ENCODE peak calls at places on chromosomes 7 and 10, in ten cellular contexts. B, C, Z, E, Q, P, F, Y, J and R are unnamed samples.

GRCh38 chr7:108659867-108660266 is 90.2 kb downstream of the DNAJB9 start:
- DNase-seq in B (no peak), C (no peak), Z (no peak), E (no peak), Q (no peak), P (no peak), F (no peak), Y (no peak), J (no peak), R (no peak)

GRCh38 chr7:57403601-57404342 is 46.2 kb upstream of the ZNF716 start:
- DNase-seq in B (peak), C (no peak), Z (no peak), E (no peak), Q (no peak), P (no peak), F (no peak), Y (no peak), J (no peak), R (peak)

GRCh38 chr10:92382631-92383030 is 91.7 kb downstream of the MARCHF5 start:
- DNase-seq in B (no peak), C (no peak), Z (no peak), E (no peak), Q (no peak), P (no peak), F (no peak), Y (no peak), J (no peak), R (no peak)

GRCh38 chr7:22351329-22351692 is 5.6 kb downstream of the RAPGEF5 start:
- DNase-seq in B (no peak), C (peak), Z (no peak), E (no peak), Q (no peak), P (no peak), F (no peak), Y (no peak), J (no peak), R (no peak)

GRCh38 chr7:54060643-54061042 is 481.5 kb upstream of the VSTM2A start:
- DNase-seq in B (no peak), C (no peak), Z (no peak), E (no peak), Q (no peak), P (no peak), F (no peak), Y (no peak), J (no peak), R (no peak)

GRCh38 chr7:80443336-80443735 is 68.5 kb downstream of the GNAT3 start:
- DNase-seq in B (no peak), C (no peak), Z (peak), E (peak), Q (no peak), P (no peak), F (no peak), Y (no peak), J (no peak), R (no peak)

GRCh38 chr7:130263130-130263529 is 3.5 kb upstream of the CPA2 start:
- DNase-seq in B (no peak), C (no peak), Z (no peak), E (no peak), Q (no peak), P (no peak), F (no peak), Y (no peak), J (no peak), R (no peak)

GRCh38 chr7:42671627-42672026 is 240.2 kb downstream of the C7orf25 start:
- DNase-seq in B (no peak), C (no peak), Z (peak), E (peak), Q (no peak), P (peak), F (peak), Y (peak), J (no peak), R (no peak)

GRCh38 chr7:131202451-131202850 is 125.2 kb upstream of the MKLN1 start:
- DNase-seq in B (no peak), C (no peak), Z (no peak), E (no peak), Q (no peak), P (no peak), F (no peak), Y (no peak), J (no peak), R (no peak)

GRCh38 chr7:25260862-25261454 is 32.7 kb upstream of the NPVF start:
- DNase-seq in B (no peak), C (peak), Z (peak), E (peak), Q (no peak), P (peak), F (peak), Y (peak), J (peak), R (no peak)

GRCh38 chr10:35690534-35690933 is 48.4 kb upstream of the FZD8 start:
- DNase-seq in B (no peak), C (no peak), Z (no peak), E (no peak), Q (no peak), P (no peak), F (no peak), Y (no peak), J (no peak), R (no peak)

GRCh38 chr7:144024213-144024612 is 24.1 kb downstream of the OR6B1 start:
- DNase-seq in B (no peak), C (no peak), Z (no peak), E (no peak), Q (no peak), P (no peak), F (no peak), Y (no peak), J (no peak), R (no peak)
- H3K4me3 ChIP-seq in B (no peak), C (no peak), Z (no peak), E (no peak), Q (no peak), P (no peak), F (no peak), Y (no peak), J (no peak), R (no peak)

DNA sequence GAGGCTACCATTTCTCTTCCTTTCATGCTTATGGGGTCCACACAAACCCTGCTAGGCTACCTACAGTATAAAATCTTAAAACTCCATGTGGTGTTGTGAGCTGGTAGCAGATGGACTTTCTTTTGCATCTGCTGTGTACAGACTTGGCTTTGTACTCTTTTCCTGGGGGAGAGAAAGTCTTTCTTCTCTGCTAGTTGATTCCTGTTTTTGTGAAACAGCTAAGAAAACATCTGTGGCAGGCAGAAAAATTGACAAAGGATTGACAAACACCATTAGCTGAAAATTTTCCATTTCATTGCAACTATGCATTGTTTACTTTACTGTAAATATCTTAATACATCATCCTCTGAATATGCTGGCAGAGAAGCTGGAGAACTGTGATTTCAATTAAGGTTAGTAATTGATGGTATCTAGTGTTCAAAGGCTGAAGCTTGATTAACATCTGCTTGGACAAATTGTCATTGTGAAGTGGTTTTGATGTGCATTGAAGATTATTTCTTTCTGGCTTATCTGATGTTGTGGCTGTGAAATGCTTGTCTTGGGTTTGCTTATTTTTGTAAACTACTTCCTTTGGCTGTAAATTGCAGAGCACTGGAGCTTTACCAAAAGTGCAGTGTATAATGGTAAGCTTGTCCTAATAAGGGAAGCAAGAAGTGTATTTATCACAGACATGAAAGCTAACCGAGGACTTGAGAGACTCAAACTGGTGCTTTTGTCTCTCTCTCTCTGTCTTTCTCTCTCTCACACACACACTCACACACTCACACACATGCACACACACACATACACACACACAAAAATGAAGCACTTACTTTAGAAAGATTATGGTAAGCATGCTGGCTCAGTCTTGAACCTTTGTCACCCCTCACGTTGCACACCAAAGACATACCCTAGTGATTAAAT is at the start of gene FOXP2:
- DNase-seq in B (no peak), C (peak), Z (peak), E (peak), Q (no peak), P (peak), F (peak), Y (peak), J (peak), R (no peak)
- H3K4me3 ChIP-seq in B (peak), C (no peak), Z (peak), E (peak), Q (no peak), P (peak), F (peak), Y (no peak), J (peak), R (peak)

DNA sequence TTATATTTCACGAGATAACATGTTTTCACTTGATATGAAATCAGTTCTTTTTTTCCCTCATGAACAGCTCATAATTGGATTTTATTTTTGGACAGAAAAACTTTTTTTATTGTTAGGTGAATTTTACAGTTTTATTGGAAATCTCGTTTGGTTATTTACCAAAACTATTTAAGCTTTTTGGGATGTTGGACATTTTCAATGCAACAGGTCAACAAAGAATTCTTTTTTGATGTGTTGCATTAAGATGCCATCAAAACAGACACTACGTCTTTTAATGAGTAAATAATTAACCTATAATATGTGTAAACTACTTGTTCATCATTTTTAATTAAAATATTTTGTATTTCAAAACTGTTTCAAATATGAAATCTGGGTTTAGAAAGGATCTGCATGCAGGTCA is 5.3 kb downstream of the KMT2E start:
- DNase-seq in B (no peak), C (no peak), Z (no peak), E (no peak), Q (no peak), P (no peak), F (no peak), Y (no peak), J (no peak), R (no peak)
- H3K4me3 ChIP-seq in B (no peak), C (peak), Z (no peak), E (no peak), Q (no peak), P (no peak), F (no peak), Y (no peak), J (no peak), R (no peak)

GRCh38 chr10:78547397-78547796 is 513.7 kb downstream of the RPS24 start:
- DNase-seq in B (no peak), C (no peak), Z (no peak), E (no peak), Q (no peak), P (no peak), F (no peak), Y (no peak), J (no peak), R (no peak)

GRCh38 chr10:78547905-78548304 is 514.2 kb downstream of the RPS24 start:
- DNase-seq in B (no peak), C (no peak), Z (no peak), E (no peak), Q (no peak), P (no peak), F (no peak), Y (no peak), J (no peak), R (no peak)

GRCh38 chr10:78543749-78544446 is 510.2 kb downstream of the RPS24 start:
- DNase-seq in B (peak), C (no peak), Z (peak), E (peak), Q (no peak), P (peak), F (peak), Y (peak), J (no peak), R (no peak)

GRCh38 chr10:78544447-78545085 is 510.9 kb downstream of the RPS24 start:
- DNase-seq in B (no peak), C (no peak), Z (peak), E (no peak), Q (no peak), P (no peak), F (no peak), Y (no peak), J (no peak), R (no peak)

DNA sequence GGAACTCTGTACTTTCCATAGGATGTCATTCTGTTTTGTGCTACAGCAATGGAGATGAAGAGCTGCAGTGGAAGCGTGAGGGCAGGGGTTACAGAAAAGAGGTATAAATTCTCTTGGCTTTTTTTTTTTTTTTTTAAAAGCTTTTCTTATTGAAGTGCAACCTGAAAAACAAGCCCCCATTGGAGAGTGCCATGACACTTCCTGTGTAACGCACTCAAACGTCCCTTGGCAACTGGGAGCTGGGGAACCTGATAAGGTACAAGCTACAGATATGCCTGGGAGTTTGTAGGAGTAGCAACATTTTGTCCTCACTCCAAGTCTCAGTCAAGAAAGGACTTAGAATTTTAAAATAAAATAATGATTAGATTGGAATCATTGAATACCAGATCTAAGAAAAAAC is 512.1 kb downstream of the RPS24 start:
- DNase-seq in B (no peak), C (no peak), Z (peak), E (no peak), Q (no peak), P (no peak), F (no peak), Y (no peak), J (no peak), R (no peak)
- H3K4me3 ChIP-seq in B (no peak), C (no peak), Z (no peak), E (no peak), Q (no peak), P (no peak), F (no peak), Y (no peak), J (no peak), R (no peak)

DNA sequence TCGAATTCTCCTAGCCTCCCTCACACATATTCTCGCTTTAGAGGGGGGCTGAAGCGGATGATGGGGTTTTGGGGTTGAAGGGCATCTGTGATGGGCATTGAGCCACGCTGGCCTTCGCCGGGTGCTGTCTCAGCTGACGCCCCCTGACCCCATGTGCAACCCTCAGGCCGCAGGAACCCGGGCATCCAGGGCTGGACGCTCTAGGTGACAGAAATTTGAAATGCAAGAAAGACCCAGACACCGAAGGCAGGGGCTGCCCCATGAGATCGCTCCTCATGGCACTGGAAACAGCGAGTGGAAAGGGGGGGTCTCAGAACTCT is 664 bp upstream of the C10orf88 start:
- DNase-seq in B (no peak), C (no peak), Z (no peak), E (no peak), Q (no peak), P (no peak), F (no peak), Y (no peak), J (no peak), R (no peak)
- H3K4me3 ChIP-seq in B (peak), C (peak), Z (peak), E (peak), Q (peak), P (peak), F (peak), Y (peak), J (peak), R (peak)